ENCODE peak calls at places on chromosomes 5 and 9, in five cellular contexts. J is prostate gland, U is mesendoderm, S is uterus, Z is ovary. M is an unnamed sample.

GRCh38 chr9:132609829-132610228 is 27.4 kb downstream of the BARHL1 start:
- DNase-seq in J (no peak), U (no peak), S (no peak), Z (no peak), M (no peak)

GRCh38 chr5:104347119-104347708 is 784.6 kb upstream of the NUDT12 start:
- DNase-seq in J (no peak), U (peak; percentile 17), S (no peak), Z (no peak), M (no peak)

GRCh38 chr5:74126294-74126693 is 500.3 kb downstream of the ARHGEF28 start:
- DNase-seq in J (no peak), U (no peak), S (no peak), Z (no peak), M (no peak)

GRCh38 chr5:122076023-122076422 is 2.0 kb downstream of the LOX start:
- DNase-seq in J (no peak), U (no peak), S (no peak), Z (no peak), M (no peak)

GRCh38 chr5:91486638-91487037 is 103.5 kb upstream of the ARRDC3 start:
- DNase-seq in J (no peak), U (no peak), S (no peak), Z (no peak), M (no peak)

GRCh38 chr5:62043289-62044274 is 262.4 kb upstream of the KIF2A start:
- DNase-seq in J (no peak), U (peak; percentile 92), S (no peak), Z (no peak), M (no peak)

GRCh38 chr5:176653401-176653800 is 6.1 kb downstream of the TSPAN17 start:
- DNase-seq in J (no peak), U (no peak), S (no peak), Z (no peak), M (no peak)

GRCh38 chr9:111375062-111375461 is 45.0 kb upstream of the OR2K2 start:
- DNase-seq in J (no peak), U (no peak), S (no peak), Z (no peak), M (no peak)

GRCh38 chr5:54964405-54964804 is 21.0 kb downstream of the ESM1 start:
- DNase-seq in J (no peak), U (no peak), S (no peak), Z (no peak), M (no peak)

GRCh38 chr5:150140830-150141229 is 14.8 kb downstream of the PDGFRB start:
- DNase-seq in J (no peak), U (no peak), S (no peak), Z (peak; percentile 49), M (no peak)

GRCh38 chr5:157172408-157172807 is 6.3 kb upstream of the GARIN3 start:
- DNase-seq in J (no peak), U (peak; percentile 2), S (no peak), Z (no peak), M (no peak)

GRCh38 chr9:109600142-109600541 is 102.0 kb upstream of the PTPN3 start:
- DNase-seq in J (no peak), U (peak; percentile 28), S (no peak), Z (no peak), M (no peak)

GRCh38 chr5:40277161-40277906 is 402.4 kb upstream of the PTGER4 start:
- DNase-seq in J (no peak), U (no peak), S (no peak), Z (no peak), M (no peak)

GRCh38 chr9:35929188-35929718 is 20.0 kb downstream of the SPAAR start:
- DNase-seq in J (no peak), U (no peak), S (no peak), Z (no peak), M (no peak)

GRCh38 chr9:100413839-100414420 is 13.0 kb upstream of the MSANTD3 start:
- DNase-seq in J (no peak), U (no peak), S (no peak), Z (no peak), M (no peak)

GRCh38 chr9:68747043-68747533 is 42.0 kb downstream of the PIP5K1B start:
- DNase-seq in J (no peak), U (peak; percentile 25), S (no peak), Z (no peak), M (no peak)

GRCh38 chr5:139141410-139141809 is 56.8 kb downstream of the SIL1 start:
- DNase-seq in J (no peak), U (no peak), S (peak; percentile 38), Z (no peak), M (no peak)

GRCh38 chr5:4058899-4059298 is 463.3 kb downstream of the IRX1 start:
- DNase-seq in J (no peak), U (peak; percentile 40), S (no peak), Z (no peak), M (no peak)

GRCh38 chr9:129384138-129384886 is 206.3 kb upstream of the IER5L start:
- DNase-seq in J (no peak), U (no peak), S (peak; percentile 10), Z (no peak), M (no peak)
- H3K27ac ChIP-seq in J (peak overlapping the region; percentile 97), U (no peak overlapping the region), S (peak overlapping the region; percentile 84), Z (peak overlapping the region; percentile 86), M (peak overlapping the region; percentile 90)

GRCh38 chr9:131069699-131070098 is 26.6 kb upstream of the AIF1L start:
- DNase-seq in J (no peak), U (no peak), S (no peak), Z (no peak), M (no peak)

GRCh38 chr9:131068076-131068816 is 28.1 kb upstream of the AIF1L start:
- DNase-seq in J (no peak), U (no peak), S (no peak), Z (no peak), M (no peak)

GRCh38 chr9:131065599-131065998 is 30.7 kb upstream of the AIF1L start:
- DNase-seq in J (no peak), U (no peak), S (no peak), Z (no peak), M (no peak)

GRCh38 chr9:131062979-131063378 is 33.4 kb upstream of the AIF1L start:
- DNase-seq in J (no peak), U (no peak), S (no peak), Z (no peak), M (no peak)

DNA sequence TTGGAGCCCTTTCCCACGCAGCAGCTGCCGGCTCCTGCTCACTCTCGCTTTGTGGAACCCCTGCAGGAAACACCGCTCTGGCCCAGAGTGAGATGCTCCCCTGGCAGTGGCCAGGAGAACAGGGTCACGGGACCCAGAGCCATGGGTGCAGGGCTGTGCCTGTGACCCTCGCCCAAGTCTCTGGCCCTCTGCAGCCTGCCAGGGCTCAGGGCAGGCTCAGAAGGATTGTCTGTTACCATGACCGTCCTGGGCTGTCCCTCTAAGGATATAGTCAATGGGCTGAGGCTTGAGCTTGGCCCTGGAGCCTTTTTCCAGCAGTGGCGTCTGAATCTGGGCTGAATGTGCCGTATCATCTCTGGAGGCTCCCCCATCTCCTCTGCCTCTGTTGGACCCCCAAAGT is 28.7 kb upstream of the AIF1L start:
- DNase-seq in J (no peak), U (no peak), S (no peak), Z (no peak), M (no peak)
- H3K27ac ChIP-seq in J (no peak overlapping the region), U (no peak overlapping the region), S (no peak overlapping the region), Z (no peak overlapping the region), M (no peak overlapping the region)

DNA sequence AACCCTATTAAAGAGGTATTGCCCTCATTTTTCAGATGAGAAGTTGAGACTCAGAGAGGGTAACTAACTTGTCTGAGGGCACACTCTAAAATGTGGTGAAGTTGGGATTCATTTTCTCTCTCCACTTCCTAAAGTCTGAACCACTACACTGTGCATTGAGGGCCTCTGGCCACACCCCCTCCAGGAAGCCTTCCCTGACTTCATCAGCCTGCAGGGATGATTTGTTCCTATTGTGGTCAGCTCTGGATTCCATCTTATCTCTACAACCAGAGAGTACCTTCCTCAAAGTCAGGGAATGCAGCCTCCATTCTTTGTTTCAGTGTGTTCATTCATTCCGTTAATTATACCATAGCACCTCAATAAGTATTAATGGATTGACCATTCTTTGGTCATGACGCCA is 356.0 kb upstream of the PANK3 start:
- DNase-seq in J (no peak), U (no peak), S (no peak), Z (no peak), M (no peak)
- H3K27ac ChIP-seq in J (no peak overlapping the region), U (no peak overlapping the region), S (no peak overlapping the region), Z (no peak overlapping the region), M (no peak overlapping the region)

DNA sequence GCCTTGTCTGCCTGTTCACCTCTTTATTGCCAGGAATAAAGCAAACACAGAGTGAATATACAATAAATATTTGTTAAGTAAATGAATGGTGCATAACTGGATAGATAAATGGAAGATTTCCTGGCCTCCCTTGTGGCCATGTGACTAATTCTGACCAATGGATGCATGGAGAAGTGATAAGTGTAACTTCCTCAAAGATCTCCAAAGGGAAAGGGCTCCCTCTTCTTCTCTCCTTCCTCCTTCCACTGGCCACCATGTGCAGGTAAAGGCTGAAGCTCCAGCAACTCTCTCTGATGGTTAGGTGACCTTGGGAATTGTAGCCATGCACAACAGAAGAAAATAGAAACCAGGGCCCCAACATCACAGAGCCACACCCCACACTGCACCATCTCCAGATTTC is 174.4 kb downstream of the EBF1 start:
- DNase-seq in J (no peak), U (no peak), S (no peak), Z (no peak), M (no peak)
- H3K27ac ChIP-seq in J (no peak overlapping the region), U (no peak overlapping the region), S (no peak overlapping the region), Z (no peak overlapping the region), M (no peak overlapping the region)

GRCh38 chr9:2117527-2117926 is 102.4 kb downstream of the SMARCA2 start:
- DNase-seq in J (no peak), U (no peak), S (no peak), Z (no peak), M (no peak)

GRCh38 chr9:2119490-2120046 is 104.4 kb downstream of the SMARCA2 start:
- DNase-seq in J (no peak), U (no peak), S (no peak), Z (no peak), M (no peak)

GRCh38 chr9:2122299-2122698 is 107.2 kb downstream of the SMARCA2 start:
- DNase-seq in J (no peak), U (no peak), S (no peak), Z (no peak), M (no peak)

GRCh38 chr9:2125909-2126308 is 110.8 kb downstream of the SMARCA2 start:
- DNase-seq in J (no peak), U (no peak), S (no peak), Z (no peak), M (no peak)

GRCh38 chr9:2120926-2121689 is 106.0 kb downstream of the SMARCA2 start:
- DNase-seq in J (no peak), U (no peak), S (no peak), Z (no peak), M (no peak)
- H3K27ac ChIP-seq in J (no peak overlapping the region), U (no peak overlapping the region), S (peak overlapping the region; percentile 12), Z (peak overlapping the region; percentile 53), M (no peak overlapping the region)

M was measured in caudate nucleus.